ENCODE peak calls at places on chromosomes 6 and 20, in six cellular contexts. C is PC-9, Q is GM13976, W is left ventricle myocardium inferior, S is GM13977, A is pancreas. Y is an unnamed sample.

GRCh38 chr6:98039876-98040605 is 757.0 kb upstream of the MMS22L start:
- DNase-seq in C (no peak), Q (no peak), W (no peak), S (no peak), A (no peak), Y (no peak)

GRCh38 chr6:499617-500016 is 108.1 kb downstream of the IRF4 start:
- DNase-seq in C (no peak), Q (peak), W (no peak), S (peak), A (no peak), Y (no peak)

GRCh38 chr6:49666930-49667369 is 30.3 kb upstream of the RHAG start:
- DNase-seq in C (no peak), Q (no peak), W (no peak), S (no peak), A (no peak), Y (no peak)

GRCh38 chr6:125363010-125363359 is 61.2 kb upstream of the HDDC2 start:
- DNase-seq in C (peak), Q (no peak), W (no peak), S (no peak), A (no peak), Y (no peak)

GRCh38 chr6:156719395-156719719 is 57.8 kb upstream of the ARID1B start:
- DNase-seq in C (no peak), Q (no peak), W (no peak), S (no peak), A (peak), Y (no peak)

GRCh38 chr6:39653631-39654030 is 71.6 kb downstream of the KIF6 start:
- DNase-seq in C (no peak), Q (no peak), W (no peak), S (no peak), A (no peak), Y (no peak)

GRCh38 chr20:57698191-57698866 is 11.5 kb downstream of the PMEPA1 start:
- DNase-seq in C (peak), Q (no peak), W (no peak), S (no peak), A (no peak), Y (peak)

GRCh38 chr6:74715362-74716068 is 490.3 kb downstream of the COL12A1 start:
- DNase-seq in C (no peak), Q (no peak), W (no peak), S (no peak), A (no peak), Y (no peak)

GRCh38 chr6:26205161-26205624 is 118.0 kb downstream of the HFE start:
- DNase-seq in C (peak), Q (peak), W (peak), S (peak), A (peak), Y (peak)

GRCh38 chr6:37521674-37522073 is 22.0 kb upstream of the CCDC167 start:
- DNase-seq in C (no peak), Q (peak), W (no peak), S (no peak), A (no peak), Y (no peak)

GRCh38 chr6:5084192-5084786 is 852 bp upstream of the PPP1R3G start:
- DNase-seq in C (no peak), Q (peak), W (peak), S (peak), A (no peak), Y (no peak)

GRCh38 chr6:39980839-39981580 is 46.7 kb upstream of the MOCS1 start:
- DNase-seq in C (peak), Q (peak), W (no peak), S (peak), A (peak), Y (peak)

GRCh38 chr6:138240476-138241245 is 22.4 kb upstream of the PBOV1 start:
- DNase-seq in C (no peak), Q (no peak), W (no peak), S (no peak), A (no peak), Y (no peak)

GRCh38 chr6:18284261-18284660 is 19.9 kb upstream of the DEK start:
- DNase-seq in C (no peak), Q (no peak), W (no peak), S (no peak), A (no peak), Y (no peak)

GRCh38 chr6:100464162-100464851 is 414 bp downstream of the SIM1 start:
- DNase-seq in C (no peak), Q (peak), W (no peak), S (no peak), A (peak), Y (no peak)

GRCh38 chr6:28254340-28254618 is 2.2 kb upstream of the ZKSCAN4 start:
- DNase-seq in C (no peak), Q (no peak), W (no peak), S (no peak), A (no peak), Y (no peak)

GRCh38 chr6:93416575-93417420 is 2.6 kb downstream of the EPHA7 start:
- DNase-seq in C (no peak), Q (peak), W (peak), S (peak), A (peak), Y (no peak)

GRCh38 chr20:38412877-38413577 is 22.1 kb downstream of the SNHG17 start:
- DNase-seq in C (no peak), Q (no peak), W (no peak), S (no peak), A (no peak), Y (no peak)

GRCh38 chr6:149905911-149906371 is 8.0 kb upstream of the RAET1E start:
- DNase-seq in C (no peak), Q (no peak), W (no peak), S (no peak), A (no peak), Y (no peak)

GRCh38 chr6:149905371-149905910 is 7.5 kb upstream of the RAET1E start:
- DNase-seq in C (no peak), Q (no peak), W (no peak), S (no peak), A (no peak), Y (no peak)

GRCh38 chr6:149904661-149905370 is 6.9 kb upstream of the RAET1E start:
- DNase-seq in C (no peak), Q (no peak), W (no peak), S (no peak), A (no peak), Y (peak)

GRCh38 chr6:149906405-149906804 is 8.5 kb upstream of the RAET1E start:
- DNase-seq in C (no peak), Q (no peak), W (no peak), S (no peak), A (no peak), Y (no peak)

GRCh38 chr6:149903938-149904611 is 6.2 kb upstream of the RAET1E start:
- DNase-seq in C (no peak), Q (no peak), W (no peak), S (no peak), A (no peak), Y (no peak)
- TF ChIP-seq CTCF in C (no peak), Q (no peak), W (no peak), S (no peak), A (no peak), Y (no peak)

GRCh38 chr6:2622683-2623082 is 128.0 kb downstream of the MYLK4 start:
- DNase-seq in C (no peak), Q (no peak), W (no peak), S (no peak), A (no peak), Y (no peak)
- TF ChIP-seq CTCF in C (no peak), Q (no peak), W (no peak), S (no peak), A (no peak), Y (no peak)

DNA sequence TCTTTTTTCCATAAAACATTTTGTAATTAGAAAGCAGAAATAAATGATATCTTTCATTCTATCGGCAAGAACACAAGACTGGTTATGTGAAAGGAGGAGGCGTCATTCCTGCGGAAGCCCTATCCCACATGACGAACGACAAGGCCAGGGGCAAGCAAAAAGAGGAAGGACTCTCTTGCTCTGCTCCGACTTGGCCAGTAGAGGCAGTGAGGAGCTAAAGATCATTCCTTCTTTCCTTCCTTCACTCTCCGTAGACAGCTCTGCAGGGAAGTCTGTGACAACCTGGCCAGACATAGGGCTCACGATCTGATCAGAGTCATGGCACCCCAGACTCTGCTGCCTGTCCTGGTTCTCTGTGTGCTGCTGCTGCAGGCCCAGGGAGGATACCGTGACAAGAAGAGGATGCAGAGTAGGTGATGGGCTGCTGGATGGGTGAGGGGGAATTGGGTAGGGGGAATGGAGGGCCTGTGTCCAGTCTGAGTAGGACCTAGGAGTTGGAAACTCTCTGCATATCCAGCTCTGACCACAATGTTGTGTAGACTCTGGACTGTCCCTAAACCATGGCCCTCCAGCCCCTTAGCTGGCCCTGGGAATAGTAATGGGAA is at the start of gene WFDC10A:
- DNase-seq in C (peak), Q (peak), W (no peak), S (peak), A (peak), Y (peak)
- TF ChIP-seq CTCF in C (peak), Q (peak), W (peak), S (peak), A (peak), Y (peak)

DNA sequence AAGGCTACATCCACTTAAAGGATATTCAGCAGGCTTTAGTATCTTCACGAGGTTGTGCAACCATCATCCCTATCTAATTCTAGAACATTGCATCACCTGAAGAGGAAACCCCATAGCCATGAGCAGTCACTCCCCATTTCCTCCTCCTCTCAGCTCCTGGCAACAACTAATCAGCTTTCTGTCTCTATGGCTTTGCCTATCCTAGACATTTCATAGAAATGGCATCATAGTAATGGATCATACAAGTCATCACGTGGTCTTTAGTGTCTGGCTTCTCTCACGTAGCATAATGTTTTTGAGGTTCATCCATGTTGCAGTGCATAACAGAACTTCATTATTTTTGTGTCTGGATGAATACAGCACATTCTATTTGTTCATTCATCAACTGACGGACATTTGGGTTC is 20.5 kb downstream of the SNAI1 start:
- DNase-seq in C (peak), Q (no peak), W (no peak), S (no peak), A (no peak), Y (no peak)
- TF ChIP-seq CTCF in C (no peak), Q (no peak), W (no peak), S (no peak), A (no peak), Y (no peak)

GRCh38 chr20:50281831-50282591 is 91.4 kb downstream of the CEBPB start:
- DNase-seq in C (no peak), Q (no peak), W (no peak), S (no peak), A (no peak), Y (no peak)
- TF ChIP-seq CTCF in C (peak), Q (no peak), W (no peak), S (peak), A (no peak), Y (no peak)

GRCh38 chr6:75943381-75943780 is 129.1 kb downstream of the IMPG1 start:
- DNase-seq in C (no peak), Q (no peak), W (no peak), S (no peak), A (no peak), Y (no peak)

GRCh38 chr6:75947935-75948334 is 124.5 kb downstream of the IMPG1 start:
- DNase-seq in C (no peak), Q (no peak), W (no peak), S (no peak), A (no peak), Y (no peak)

GRCh38 chr6:75941509-75941908 is 131.0 kb downstream of the IMPG1 start:
- DNase-seq in C (no peak), Q (no peak), W (no peak), S (no peak), A (no peak), Y (no peak)

GRCh38 chr6:75940558-75940957 is 131.9 kb downstream of the IMPG1 start:
- DNase-seq in C (no peak), Q (no peak), W (no peak), S (no peak), A (no peak), Y (no peak)

DNA sequence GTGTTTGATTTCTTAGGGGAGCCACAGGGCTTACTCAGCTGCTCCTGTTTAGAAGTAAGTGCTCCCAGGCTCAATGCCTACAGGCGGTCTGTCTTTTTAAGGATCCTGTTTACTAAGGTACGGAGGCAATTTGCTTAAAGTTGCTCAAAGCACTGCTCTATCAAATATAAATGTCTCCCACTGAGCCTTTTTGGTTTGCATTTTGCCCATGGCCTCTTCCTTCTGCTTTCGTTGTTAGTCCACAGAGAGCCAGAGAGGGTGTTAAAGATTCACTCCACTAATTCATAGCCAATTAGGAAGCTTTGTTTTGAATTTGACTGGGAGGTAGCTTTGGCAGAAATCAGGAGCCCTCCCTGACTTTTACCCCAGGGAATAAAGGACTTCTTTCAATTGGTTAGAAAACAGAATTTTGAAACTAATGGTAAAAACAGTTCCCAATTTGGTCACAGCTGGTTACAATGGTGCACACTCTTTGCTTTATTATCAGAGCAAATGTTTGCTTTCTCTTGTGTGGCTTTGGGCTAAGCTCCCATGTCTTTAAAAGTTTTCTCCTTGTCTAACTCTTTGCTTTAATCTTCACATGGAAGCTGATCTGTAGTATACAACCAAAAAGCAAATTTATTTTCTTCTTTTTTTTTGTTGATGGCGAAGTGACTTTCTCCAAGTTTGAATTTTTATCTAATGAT is 126.2 kb downstream of the IMPG1 start:
- DNase-seq in C (no peak), Q (no peak), W (no peak), S (no peak), A (no peak), Y (no peak)
- TF ChIP-seq CTCF in C (no peak), Q (no peak), W (no peak), S (no peak), A (no peak), Y (no peak)

GRCh38 chr6:119220452-119220851 is 129.1 kb downstream of the MAN1A1 start:
- DNase-seq in C (no peak), Q (no peak), W (no peak), S (no peak), A (no peak), Y (no peak)
- TF ChIP-seq CTCF in C (no peak), Q (no peak), W (no peak), S (no peak), A (no peak), Y (no peak)

GRCh38 chr6:13814176-13814937 is at the start of gene MCUR1:
- DNase-seq in C (peak), Q (peak), W (peak), S (peak), A (peak), Y (peak)
- TF ChIP-seq CTCF in C (no peak), Q (peak), W (peak), S (peak), A (no peak), Y (no peak)

DNA sequence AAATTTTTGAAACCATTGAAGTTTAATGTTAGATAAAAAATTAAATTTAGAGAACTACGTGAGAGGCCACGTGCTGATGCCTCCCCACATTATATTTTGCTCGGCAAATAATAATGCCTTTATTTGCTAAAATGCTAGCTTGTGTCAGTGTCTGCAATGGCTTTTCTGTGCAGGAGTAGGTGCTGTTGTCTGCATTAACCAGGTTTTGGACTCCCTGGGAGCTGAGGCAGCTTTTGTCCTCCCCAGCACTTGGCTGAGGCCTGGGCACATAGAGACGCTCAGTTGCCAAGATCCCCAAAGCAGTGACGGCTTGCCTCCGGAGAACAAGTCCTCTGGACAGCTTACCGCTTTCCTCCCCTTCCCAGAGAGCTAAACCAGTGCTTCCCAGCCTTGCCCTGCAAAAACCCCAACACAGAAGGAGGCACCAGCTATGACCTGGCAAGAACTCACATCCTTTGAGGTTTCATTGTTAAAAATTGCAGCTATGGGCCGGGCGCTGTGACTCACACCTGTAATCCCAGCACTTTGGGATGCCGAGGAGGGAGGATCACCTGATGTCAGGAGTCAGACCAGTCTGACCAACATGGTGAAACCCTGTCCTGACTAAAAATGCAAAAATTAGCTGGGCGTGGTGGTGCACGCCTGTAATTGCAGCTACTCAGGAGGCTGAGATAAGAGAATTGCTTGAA is 59.9 kb downstream of the KAT14 start:
- DNase-seq in C (peak), Q (no peak), W (no peak), S (no peak), A (no peak), Y (no peak)
- TF ChIP-seq CTCF in C (peak), Q (no peak), W (no peak), S (no peak), A (no peak), Y (no peak)